ENCODE peak calls at places on chromosomes 16 and 17, in five cellular contexts. L is neural crest cell, F is ascending aorta, G is right atrium auricular region, R is transverse colon. K is an unnamed sample.

GRCh38 chr17:64148699-64149098 is 18.8 kb upstream of the ERN1 start:
- DNase-seq in L (no peak), F (no peak), G (peak; percentile 59), R (no peak), K (no peak)

GRCh38 chr16:21128991-21129390 is 21.7 kb downstream of the DNAH3 start:
- DNase-seq in L (no peak), F (no peak), G (no peak), R (no peak), K (no peak)

GRCh38 chr17:46061435-46061834 is 62.4 kb downstream of the STH start:
- DNase-seq in L (no peak), F (no peak), G (no peak), R (no peak), K (peak; percentile 20)

GRCh38 chr17:80277751-80278671 is 17.4 kb downstream of the RNF213 start:
- DNase-seq in L (no peak), F (no peak), G (no peak), R (no peak), K (no peak)

GRCh38 chr17:3691539-3692166 is 4.3 kb downstream of the P2RX5 start:
- DNase-seq in L (no peak), F (no peak), G (no peak), R (no peak), K (no peak)

GRCh38 chr17:44235583-44235936 is 16.1 kb upstream of the UBTF start:
- DNase-seq in L (no peak), F (no peak), G (no peak), R (no peak), K (peak; percentile 23)

GRCh38 chr17:47844230-47844629 is 3.2 kb upstream of the SCRN2 start:
- DNase-seq in L (no peak), F (no peak), G (no peak), R (no peak), K (peak; percentile 35)

GRCh38 chr16:15057755-15058417 is 2.0 kb upstream of the NTAN1 start:
- DNase-seq in L (no peak), F (no peak), G (no peak), R (peak; percentile 64), K (no peak)

GRCh38 chr17:17684901-17685774 is 3.9 kb downstream of the RAI1 start:
- DNase-seq in L (no peak), F (no peak), G (no peak), R (no peak), K (peak; percentile 58)

GRCh38 chr17:61842899-61843298 is 20.4 kb downstream of the BRIP1 start:
- DNase-seq in L (no peak), F (no peak), G (no peak), R (no peak), K (no peak)

GRCh38 chr17:38914741-38915638 is 10.4 kb upstream of the LASP1NB start:
- DNase-seq in L (no peak), F (no peak), G (peak; percentile 23), R (no peak), K (no peak)

GRCh38 chr17:81518785-81519283 is 6.2 kb upstream of the ACTG1 start:
- DNase-seq in L (no peak), F (no peak), G (no peak), R (peak; percentile 78), K (no peak)

GRCh38 chr17:64992325-64992802 is 64.2 kb downstream of the GNA13 start:
- DNase-seq in L (no peak), F (no peak), G (no peak), R (no peak), K (peak; percentile 16)

GRCh38 chr16:67341250-67341649 is 14.6 kb downstream of the LRRC36 start:
- DNase-seq in L (no peak), F (no peak), G (no peak), R (no peak), K (no peak)

GRCh38 chr17:17236295-17237025 is 508 bp downstream of the FLCN start:
- DNase-seq in L (no peak), F (no peak), G (no peak), R (peak; percentile 34), K (peak; percentile 29)

GRCh38 chr17:19646788-19647696 is 1.5 kb upstream of the ALDH3A2 start:
- DNase-seq in L (no peak), F (no peak), G (no peak), R (no peak), K (peak; percentile 36)

GRCh38 chr16:5215911-5216310 is 118.3 kb upstream of the EEF2KMT start:
- DNase-seq in L (no peak), F (no peak), G (no peak), R (peak; percentile 13), K (no peak)

GRCh38 chr17:38750312-38751121 is 2.0 kb upstream of the PSMB3 start:
- DNase-seq in L (no peak), F (no peak), G (no peak), R (no peak), K (peak; percentile 21)

GRCh38 chr16:4940719-4941118 is 3.8 kb upstream of the PPL start:
- DNase-seq in L (no peak), F (no peak), G (no peak), R (no peak), K (no peak)

GRCh38 chr16:12629271-12629670 is 174.4 kb downstream of the CPPED1 start:
- DNase-seq in L (no peak), F (no peak), G (no peak), R (no peak), K (no peak)

GRCh38 chr17:81656835-81657234 is 493 bp upstream of the PDE6G start:
- DNase-seq in L (no peak), F (no peak), G (no peak), R (no peak), K (no peak)

GRCh38 chr16:30740364-30741251 is 7.6 kb upstream of the PHKG2 start:
- DNase-seq in L (no peak), F (peak; percentile 44), G (peak; percentile 90), R (peak; percentile 92), K (peak; percentile 93)

GRCh38 chr17:17151055-17151454 is 55.1 kb downstream of the PLD6 start:
- DNase-seq in L (no peak), F (no peak), G (no peak), R (no peak), K (peak; percentile 78)

GRCh38 chr17:82709676-82710498 is 6.6 kb upstream of the FN3KRP start:
- DNase-seq in L (no peak), F (no peak), G (no peak), R (no peak), K (no peak)

K was measured in fibroblast of the aortic adventitia.